ENCODE peak calls at places on chromosomes 2 and 18, in nine cellular contexts. D is PC-9, F is A549, G is heart left ventricle, C is cardiac fibroblast, H is foreskin fibroblast, Q is left ventricle myocardium inferior, A is fibroblast of lung, V is mucosa of descending colon. S is an unnamed sample.

GRCh38 chr2:96251721-96252292 is 14.0 kb downstream of the TMEM127 start:
- DNase-seq in G (peak), H (peak), Q (peak), V (no peak), D (peak), C (peak), F (peak), A (peak), S (peak)

GRCh38 chr2:170155022-170155722 is 22.8 kb upstream of the MYO3B start:
- DNase-seq in D (no peak), A (peak), Q (no peak), V (no peak), G (no peak), H (peak), F (no peak), C (peak), S (peak)

GRCh38 chr2:108855194-108855593 is 68.6 kb downstream of the CCDC138 start:
- DNase-seq in A (peak), D (no peak), V (no peak), F (no peak), Q (no peak), G (no peak), C (peak), H (peak), S (peak)

GRCh38 chr2:230384986-230385385 is 31.0 kb upstream of the SP100 start:
- DNase-seq in G (no peak), A (no peak), C (no peak), F (no peak), V (no peak), Q (no peak), H (no peak), D (no peak), S (no peak)

GRCh38 chr2:173354601-173355131 is at the start of gene CDCA7:
- DNase-seq in Q (peak), G (peak), H (peak), V (peak), F (peak), D (peak), C (peak), A (peak), S (peak)

GRCh38 chr2:202115385-202116060 is 42.5 kb downstream of the KIAA2012 start:
- DNase-seq in G (no peak), F (no peak), D (no peak), H (peak), C (peak), Q (no peak), A (peak), V (no peak), S (peak)

GRCh38 chr2:227363756-227364155 is 15.3 kb downstream of the TM4SF20 start:
- DNase-seq in C (no peak), G (no peak), Q (no peak), F (no peak), A (no peak), V (peak), D (no peak), H (peak), S (no peak)

GRCh38 chr2:118786691-118787090 is 60.8 kb downstream of the EN1 start:
- DNase-seq in F (no peak), A (no peak), C (no peak), Q (no peak), V (no peak), G (no peak), D (no peak), H (no peak), S (no peak)

GRCh38 chr18:76978616-76979015 is 154.0 kb downstream of the MBP start:
- DNase-seq in G (peak), A (no peak), V (peak), Q (no peak), H (no peak), C (no peak), D (no peak), F (no peak), S (no peak)

GRCh38 chr2:25062461-25062860 is 20.6 kb downstream of the EFR3B start:
- DNase-seq in D (no peak), V (no peak), F (no peak), G (no peak), C (no peak), H (no peak), Q (no peak), A (no peak), S (no peak)

GRCh38 chr2:11481789-11482472 is 16.0 kb upstream of the E2F6 start:
- DNase-seq in F (no peak), H (no peak), D (no peak), A (no peak), Q (no peak), G (no peak), V (no peak), C (no peak), S (no peak)

GRCh38 chr18:6963452-6964097 is 154.0 kb downstream of the LAMA1 start:
- DNase-seq in F (no peak), D (no peak), A (no peak), H (no peak), V (no peak), Q (no peak), G (no peak), C (no peak), S (no peak)

GRCh38 chr18:57649536-57650495 is 28.2 kb upstream of the NARS1 start:
- DNase-seq in G (no peak), H (peak), Q (no peak), A (peak), F (peak), C (peak), V (no peak), D (no peak), S (peak)

GRCh38 chr18:58313491-58314032 is 269.5 kb downstream of the NEDD4L start:
- DNase-seq in Q (no peak), D (no peak), A (no peak), G (no peak), C (no peak), F (no peak), V (peak), H (peak), S (no peak)

GRCh38 chr2:54207666-54208195 is 48.3 kb downstream of the TSPYL6 start:
- DNase-seq in F (no peak), C (peak), V (no peak), H (peak), D (no peak), A (peak), Q (no peak), G (no peak), S (peak)

GRCh38 chr18:78875998-78876650 is 103.5 kb upstream of the SALL3 start:
- DNase-seq in G (no peak), A (no peak), F (no peak), H (no peak), Q (no peak), D (no peak), V (no peak), C (no peak), S (no peak)

GRCh38 chr2:230473378-230473777 is 57.4 kb downstream of the SP100 start:
- DNase-seq in Q (no peak), V (no peak), G (no peak), D (no peak), C (peak), H (no peak), F (no peak), A (no peak), S (no peak)

GRCh38 chr2:98810588-98810928 is 79.6 kb upstream of the MGAT4A start:
- DNase-seq in C (no peak), H (no peak), Q (no peak), D (no peak), G (no peak), V (no peak), F (no peak), A (no peak), S (no peak)

GRCh38 chr2:145344076-145344724 is 824.3 kb upstream of the ZEB2 start:
- DNase-seq in A (no peak), V (no peak), F (no peak), H (peak), Q (no peak), D (no peak), C (no peak), G (no peak), S (no peak)

GRCh38 chr18:76490040-76490439 is 5.0 kb downstream of the ZNF516 start:
- DNase-seq in H (no peak), A (no peak), D (no peak), C (no peak), G (no peak), V (no peak), F (no peak), Q (no peak), S (no peak)

GRCh38 chr2:224870341-224870740 is 154.2 kb upstream of the CCDC195 start:
- DNase-seq in Q (no peak), D (no peak), A (peak), H (peak), C (no peak), V (no peak), G (no peak), F (no peak), S (peak)

GRCh38 chr2:107719781-107720180 is 106.9 kb upstream of the RGPD4 start:
- DNase-seq in Q (no peak), G (no peak), V (no peak), C (no peak), D (no peak), F (no peak), H (no peak), A (no peak), S (no peak)

GRCh38 chr2:25161055-25161781 is 7.2 kb downstream of the POMC start:
- DNase-seq in Q (peak), A (peak), C (peak), G (peak), V (peak), H (peak), F (no peak), D (no peak), S (no peak)

GRCh38 chr18:24878289-24878688 is 417.9 kb downstream of the HRH4 start:
- DNase-seq in C (peak), A (peak), F (no peak), V (peak), H (peak), G (no peak), Q (no peak), D (no peak), S (peak)

GRCh38 chr18:3150274-3150673 is 69.5 kb downstream of the MYOM1 start:
- DNase-seq in V (no peak), C (no peak), D (no peak), G (no peak), A (no peak), F (no peak), Q (no peak), H (no peak), S (no peak)

GRCh38 chr2:97718051-97718882 is 4.9 kb downstream of the ZAP70 start:
- DNase-seq in D (no peak), C (no peak), F (no peak), A (no peak), Q (peak), H (no peak), G (no peak), V (peak), S (no peak)

GRCh38 chr2:85796549-85797262 is 42.9 kb downstream of the ATOH8 start:
- DNase-seq in F (no peak), H (no peak), G (peak), D (no peak), A (no peak), V (no peak), C (peak), Q (peak), S (no peak)

GRCh38 chr2:213119061-213119809 is 32.2 kb downstream of the IKZF2 start:
- DNase-seq in G (no peak), F (no peak), Q (no peak), H (peak), C (peak), A (peak), D (no peak), V (no peak), S (peak)

GRCh38 chr2:140734992-140735391 is 1395.8 kb downstream of the LRP1B start:
- DNase-seq in D (no peak), C (no peak), G (no peak), H (no peak), V (no peak), Q (no peak), A (no peak), F (no peak), S (no peak)

GRCh38 chr2:237156131-237156856 is 70.6 kb downstream of the COPS8 start:
- DNase-seq in H (peak), C (peak), Q (peak), F (no peak), D (no peak), V (no peak), G (peak), A (peak), S (peak)

GRCh38 chr2:88180594-88181240 is 10.6 kb downstream of the THNSL2 start:
- DNase-seq in V (no peak), D (no peak), F (no peak), G (no peak), A (no peak), H (peak), C (peak), Q (no peak), S (peak)

GRCh38 chr2:24818721-24819167 is 25.5 kb downstream of the CENPO start:
- DNase-seq in A (peak), G (no peak), D (no peak), C (peak), V (no peak), Q (no peak), F (no peak), H (peak), S (peak)

GRCh38 chr2:140246058-140246457 is 1465.9 kb upstream of the NXPH2 start:
- DNase-seq in Q (no peak), A (no peak), G (no peak), D (no peak), V (no peak), H (no peak), C (no peak), F (no peak), S (no peak)

GRCh38 chr2:235300368-235301201 is 193.3 kb upstream of the AGAP1 start:
- DNase-seq in V (no peak), A (peak), H (peak), C (peak), Q (no peak), D (peak), F (no peak), G (no peak), S (peak)

GRCh38 chr2:20103514-20103913 is 52.1 kb upstream of the LAPTM4A start:
- DNase-seq in H (peak), V (no peak), Q (no peak), F (peak), D (no peak), A (no peak), C (peak), G (no peak), S (peak)

GRCh38 chr2:216426166-216426777 is 14.0 kb downstream of the SMARCAL1 start:
- DNase-seq in C (peak), H (peak), D (no peak), Q (no peak), A (no peak), F (no peak), V (no peak), G (no peak), S (peak)
- H3K4me3 ChIP-seq in C (no peak), H (no peak), D (no peak), Q (no peak), A (no peak), F (no peak), V (no peak), G (no peak), S (no peak)

DNA sequence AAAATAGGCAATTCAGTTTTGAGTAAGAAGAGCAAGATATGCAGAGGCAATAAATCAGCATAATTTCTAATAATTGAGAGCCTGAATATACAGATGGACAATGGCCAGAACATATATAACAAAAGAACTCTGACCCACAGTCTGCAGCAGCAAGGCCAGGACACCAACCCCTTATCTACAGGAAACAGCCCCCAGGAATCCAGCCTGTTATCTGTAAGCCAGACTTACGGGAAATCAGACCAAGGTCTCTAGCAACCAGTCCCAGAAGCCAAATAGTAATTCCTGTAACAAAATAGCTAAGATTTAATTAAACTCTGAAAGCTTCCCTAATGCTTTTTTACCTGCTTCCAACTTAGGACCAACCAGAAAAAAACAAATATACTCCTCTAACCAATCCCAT is 434.5 kb upstream of the GYPC start:
- DNase-seq in F (no peak), A (no peak), C (peak), D (no peak), Q (no peak), H (no peak), V (no peak), G (no peak), S (no peak)
- H3K4me3 ChIP-seq in F (no peak), A (no peak), C (no peak), D (no peak), Q (no peak), H (no peak), V (no peak), G (no peak), S (no peak)

GRCh38 chr2:104873689-104874054 is 19.8 kb downstream of the POU3F3 start:
- DNase-seq in H (no peak), V (no peak), D (no peak), F (no peak), A (no peak), G (no peak), C (no peak), Q (no peak), S (no peak)
- H3K4me3 ChIP-seq in H (no peak), V (no peak), D (no peak), F (peak), A (no peak), G (no peak), C (no peak), Q (peak), S (no peak)

GRCh38 chr2:68764041-68764780 is 29.6 kb downstream of the ARHGAP25 start:
- DNase-seq in F (no peak), Q (no peak), A (peak), G (no peak), C (no peak), H (no peak), V (no peak), D (no peak), S (peak)
- H3K4me3 ChIP-seq in F (no peak), Q (peak), A (no peak), G (no peak), C (no peak), H (no peak), V (no peak), D (no peak), S (no peak)

GRCh38 chr2:181305151-181306123 is 151.7 kb upstream of the ITGA4 start:
- DNase-seq in C (peak), Q (peak), D (no peak), V (peak), G (peak), H (peak), F (no peak), A (peak), S (peak)

GRCh38 chr2:181307203-181307991 is 149.8 kb upstream of the ITGA4 start:
- DNase-seq in F (no peak), D (no peak), H (no peak), V (no peak), G (no peak), C (no peak), Q (no peak), A (no peak), S (no peak)

GRCh38 chr2:181306785-181307184 is 150.4 kb upstream of the ITGA4 start:
- DNase-seq in F (no peak), A (peak), Q (no peak), G (no peak), D (no peak), H (peak), C (no peak), V (no peak), S (peak)

GRCh38 chr2:181300600-181301291 is 156.4 kb upstream of the ITGA4 start:
- DNase-seq in Q (no peak), D (no peak), F (no peak), H (peak), G (no peak), C (no peak), A (no peak), V (no peak), S (no peak)

GRCh38 chr2:181304011-181304844 is 153.0 kb upstream of the ITGA4 start:
- DNase-seq in C (peak), Q (no peak), V (no peak), G (no peak), F (no peak), H (no peak), A (no peak), D (no peak), S (no peak)
- H3K4me3 ChIP-seq in C (no peak), Q (no peak), V (no peak), G (no peak), F (no peak), H (no peak), A (no peak), D (no peak), S (no peak)

GRCh38 chr2:68766378-68766845 is 31.8 kb downstream of the ARHGAP25 start:
- DNase-seq in C (peak), H (no peak), A (peak), V (peak), F (no peak), G (peak), Q (peak), D (no peak), S (peak)
- H3K4me3 ChIP-seq in C (no peak), H (no peak), A (no peak), V (no peak), F (no peak), G (no peak), Q (no peak), D (no peak), S (no peak)

S was measured in fibroblast of villous mesenchyme.